ENCODE peak calls at places on chromosomes 4 and X, in eight cellular contexts. I is WERI-Rb-1, J is ureter, W is EL, F is HEK293T, U is psoas muscle, Y is cerebellum, G is HT1080. R is an unnamed sample.

GRCh38 chr4:145234086-145234694 is 53.8 kb upstream of the OTUD4 start:
- DNase-seq in Y (no peak), W (peak), I (peak), F (peak), J (no peak), G (peak), U (no peak), R (peak)

GRCh38 chrX:4484266-4484665 is 770.8 kb upstream of the PRKX start:
- DNase-seq in I (no peak), F (no peak), Y (no peak), W (no peak), J (no peak), G (no peak), U (no peak), R (no peak)

GRCh38 chr4:150582101-150582565 is at the start of gene MAB21L2:
- DNase-seq in I (no peak), Y (no peak), W (no peak), G (no peak), F (no peak), U (no peak), J (no peak), R (no peak)

GRCh38 chrX:54288277-54288676 is 69.6 kb downstream of the WNK3 start:
- DNase-seq in G (no peak), U (no peak), Y (no peak), J (no peak), I (no peak), W (no peak), F (no peak), R (no peak)

GRCh38 chr4:40455340-40455902 is 120.3 kb downstream of the CHRNA9 start:
- DNase-seq in J (no peak), I (no peak), W (no peak), Y (no peak), F (no peak), U (no peak), G (no peak), R (no peak)

GRCh38 chr4:184664445-184665210 is 15.1 kb downstream of the PRIMPOL start:
- DNase-seq in W (no peak), G (no peak), Y (no peak), F (peak), I (no peak), U (no peak), J (no peak), R (no peak)

GRCh38 chrX:63918611-63919010 is 133.6 kb upstream of the ARHGEF9 start:
- DNase-seq in I (peak), J (no peak), W (peak), Y (no peak), U (no peak), F (no peak), G (peak), R (no peak)

GRCh38 chr4:1086011-1086410 is 27.4 kb downstream of the RNF212 start:
- DNase-seq in W (no peak), F (no peak), J (no peak), I (no peak), G (no peak), U (no peak), Y (no peak), R (no peak)

GRCh38 chr4:53905935-53906377 is 158.4 kb downstream of the CHIC2 start:
- DNase-seq in F (peak), I (no peak), Y (peak), G (peak), J (no peak), W (peak), U (peak), R (peak)

GRCh38 chr4:13496605-13497004 is 12.5 kb upstream of the RAB28 start:
- DNase-seq in J (no peak), U (no peak), Y (no peak), I (no peak), W (no peak), F (no peak), G (no peak), R (no peak)

GRCh38 chrX:103464071-103464773 is 55.1 kb downstream of the RAB40A start:
- DNase-seq in F (peak), Y (peak), J (no peak), W (peak), I (peak), U (no peak), G (no peak), R (no peak)

GRCh38 chr4:38562751-38563198 is 101.2 kb upstream of the KLF3 start:
- DNase-seq in G (peak), I (peak), U (peak), Y (no peak), J (peak), F (no peak), W (peak), R (no peak)

GRCh38 chrX:101659601-101660063 is at the start of gene ARMCX2:
- DNase-seq in U (peak), J (peak), F (no peak), W (peak), Y (peak), I (peak), G (peak), R (no peak)

GRCh38 chr4:140367738-140368137 is 5.7 kb upstream of the SCOC start:
- DNase-seq in U (no peak), I (no peak), F (no peak), J (no peak), G (peak), W (peak), Y (no peak), R (no peak)

GRCh38 chr4:138576684-138577083 is 334.5 kb upstream of the SLC7A11 start:
- DNase-seq in U (no peak), W (peak), F (peak), G (peak), I (no peak), Y (no peak), J (no peak), R (peak)

GRCh38 chrX:27599928-27600327 is 9.8 kb downstream of the DCAF8L2 start:
- DNase-seq in W (no peak), I (no peak), U (no peak), G (peak), Y (no peak), F (no peak), J (no peak), R (no peak)

GRCh38 chr4:36737691-36738090 is 456.3 kb downstream of the DTHD1 start:
- DNase-seq in G (no peak), F (no peak), J (no peak), I (no peak), W (no peak), Y (no peak), U (no peak), R (no peak)

GRCh38 chr4:54100607-54101189 is 735 bp downstream of the GSX2 start:
- DNase-seq in G (no peak), Y (no peak), J (no peak), W (peak), F (no peak), I (no peak), U (no peak), R (no peak)

GRCh38 chr4:122614621-122615020 is 6.2 kb downstream of the IL21 start:
- DNase-seq in F (no peak), U (no peak), I (no peak), G (no peak), W (no peak), Y (no peak), J (no peak), R (no peak)

GRCh38 chrX:41802958-41803357 is 79.0 kb downstream of the GPR82 start:
- DNase-seq in Y (no peak), W (no peak), J (no peak), G (no peak), U (no peak), F (no peak), I (peak), R (no peak)

GRCh38 chrX:74925210-74926088 is at the start of gene NEXMIF:
- DNase-seq in U (no peak), W (peak), G (no peak), F (peak), J (no peak), I (peak), Y (peak), R (peak)

GRCh38 chrX:16603822-16604221 is 46.1 kb upstream of the S100G start:
- DNase-seq in W (no peak), I (no peak), J (no peak), Y (no peak), U (no peak), G (no peak), F (no peak), R (no peak)

GRCh38 chr4:121842862-121843261 is 19.2 kb upstream of the CCNA2 start:
- DNase-seq in I (no peak), U (no peak), W (no peak), F (no peak), Y (no peak), G (no peak), J (no peak), R (no peak)

GRCh38 chr4:46765465-46765864 is 143.6 kb downstream of the COX7B2 start:
- DNase-seq in G (no peak), Y (no peak), I (no peak), F (no peak), W (no peak), J (no peak), U (no peak), R (no peak)

GRCh38 chr4:38381788-38382187 is 282.2 kb upstream of the KLF3 start:
- DNase-seq in J (no peak), Y (no peak), W (no peak), U (peak), I (no peak), F (no peak), G (no peak), R (no peak)

GRCh38 chr4:8583655-8584025 is 3.4 kb downstream of the GPR78 start:
- DNase-seq in F (no peak), Y (peak), W (no peak), U (no peak), G (no peak), J (no peak), I (no peak), R (no peak)

GRCh38 chrX:22699591-22700091 is 300.1 kb upstream of the DDX53 start:
- DNase-seq in F (no peak), W (peak), U (no peak), J (no peak), Y (no peak), I (no peak), G (peak), R (no peak)

GRCh38 chr4:102723511-102723910 is 37.3 kb downstream of the MANBA start:
- DNase-seq in I (no peak), G (no peak), U (no peak), Y (no peak), J (no peak), F (no peak), W (no peak), R (peak)

GRCh38 chr4:148883891-148884290 is 441.7 kb upstream of the NR3C2 start:
- DNase-seq in G (no peak), U (no peak), I (no peak), J (no peak), W (no peak), Y (no peak), F (no peak), R (no peak)

GRCh38 chr4:53706422-53707032 is 115.2 kb upstream of the LNX1 start:
- DNase-seq in F (peak), U (no peak), J (no peak), G (peak), W (peak), I (no peak), Y (no peak), R (no peak)

GRCh38 chr4:141702472-141703182 is 66.2 kb downstream of the IL15 start:
- DNase-seq in U (peak), J (no peak), Y (no peak), F (no peak), W (peak), I (no peak), G (peak), R (no peak)

R was measured in NCI-H446 treated with DMSO at 0.1 percent for 48 hours.